ENCODE peak calls at places on chromosomes 13 and 19, in six cellular contexts. A, O, K, M, Y and X are unnamed samples.

GRCh38 chr13:109738298-109738746 is 48.1 kb downstream of the IRS2 start:
- DNase-seq in M (no peak), K (no peak), Y (no peak), A (no peak), O (no peak), X (no peak)

GRCh38 chr19:52640916-52641315 is 2.8 kb upstream of the ZNF83 start:
- DNase-seq in A (no peak), Y (peak), M (no peak), K (peak), O (no peak), X (no peak)

GRCh38 chr13:27054760-27055159 is 116.9 kb downstream of the USP12 start:
- DNase-seq in K (no peak), Y (no peak), O (no peak), A (no peak), M (no peak), X (no peak)

GRCh38 chr13:112980441-112980840 is 11.4 kb downstream of the MCF2L start:
- DNase-seq in M (no peak), A (no peak), Y (no peak), O (no peak), K (peak), X (no peak)

GRCh38 chr19:12990447-12990846 is 4.8 kb upstream of the NFIX start:
- DNase-seq in K (no peak), O (no peak), Y (no peak), A (no peak), M (no peak), X (no peak)

GRCh38 chr19:17765069-17765618 is 13.9 kb downstream of the FCHO1 start:
- DNase-seq in Y (no peak), K (no peak), M (no peak), A (peak), O (no peak), X (no peak)

GRCh38 chr13:46831588-46832194 is 34.7 kb upstream of the ESD start:
- DNase-seq in A (peak), Y (peak), O (peak), M (no peak), K (peak), X (peak)

GRCh38 chr13:31225998-31226675 is 26.4 kb downstream of the B3GLCT start:
- DNase-seq in Y (no peak), M (no peak), K (no peak), A (no peak), O (no peak), X (no peak)

GRCh38 chr19:38667552-38668205 is 20.2 kb downstream of the ACTN4 start:
- DNase-seq in K (no peak), Y (no peak), A (no peak), O (no peak), M (no peak), X (no peak)

GRCh38 chr13:91045351-91046034 is 302.0 kb upstream of the MIR17HG start:
- DNase-seq in M (no peak), Y (no peak), O (peak), A (no peak), K (peak), X (peak)

GRCh38 chr19:56309511-56310185 is 5.0 kb downstream of the ZSCAN5A start:
- DNase-seq in O (peak), Y (peak), M (no peak), A (peak), K (peak), X (no peak)

GRCh38 chr13:46152627-46153328 is 29.2 kb downstream of the LCP1 start:
- DNase-seq in Y (no peak), A (peak), M (no peak), O (no peak), K (no peak), X (no peak)

GRCh38 chr13:110506859-110507566 is 54.5 kb downstream of the RAB20 start:
- DNase-seq in A (no peak), Y (peak), M (no peak), O (no peak), K (no peak), X (no peak)

GRCh38 chr19:46144756-46145155 is 3.3 kb upstream of the IGFL2 start:
- DNase-seq in M (no peak), O (no peak), K (no peak), A (no peak), Y (no peak), X (no peak)

GRCh38 chr13:34847751-34848150 is 94.3 kb upstream of the NBEA start:
- DNase-seq in A (no peak), O (no peak), K (no peak), Y (no peak), M (no peak), X (no peak)

GRCh38 chr13:46604226-46604968 is 51.4 kb downstream of the LRCH1 start:
- DNase-seq in K (no peak), A (peak), M (no peak), O (no peak), Y (no peak), X (no peak)

GRCh38 chr19:47324502-47324901 is 7.5 kb upstream of the C5AR2 start:
- DNase-seq in Y (no peak), O (no peak), A (no peak), K (no peak), M (no peak), X (no peak)

GRCh38 chr13:30779608-30780007 is 44.3 kb downstream of the ALOX5AP start:
- DNase-seq in M (no peak), A (no peak), K (no peak), O (no peak), Y (no peak), X (no peak)

GRCh38 chr19:1266116-1266817 is 2.9 kb upstream of the CIRBP start:
- DNase-seq in O (no peak), M (no peak), A (peak), K (peak), Y (peak), X (no peak)

GRCh38 chr19:53870485-53870844 is 2.8 kb downstream of the MYADM start:
- DNase-seq in M (no peak), Y (peak), A (no peak), K (no peak), O (no peak), X (no peak)

GRCh38 chr19:15332311-15332996 is at the start of gene BRD4:
- DNase-seq in K (peak), Y (peak), A (no peak), M (no peak), O (no peak), X (no peak)

GRCh38 chr13:99256709-99257108 is 1.5 kb downstream of the GPR18 start:
- DNase-seq in Y (no peak), A (no peak), M (no peak), O (no peak), K (no peak), X (no peak)

GRCh38 chr19:53704011-53704410 is 72.2 kb downstream of the DPRX start:
- DNase-seq in K (no peak), Y (no peak), O (no peak), M (no peak), A (no peak), X (no peak)

GRCh38 chr13:32496574-32497160 is 41.9 kb downstream of the N4BP2L2 start:
- DNase-seq in M (no peak), A (no peak), O (no peak), Y (peak), K (no peak), X (no peak)

GRCh38 chr13:43333176-43333575 is 309.8 kb downstream of the DNAJC15 start:
- DNase-seq in Y (no peak), K (peak), O (no peak), M (no peak), A (no peak), X (no peak)

GRCh38 chr19:32129141-32129540 is 216.3 kb upstream of the ZNF507 start:
- DNase-seq in O (no peak), A (no peak), Y (no peak), K (no peak), M (no peak), X (no peak)

GRCh38 chr19:48385461-48386087 is 5.8 kb downstream of the KDELR1 start:
- DNase-seq in O (no peak), Y (no peak), M (no peak), A (no peak), K (no peak), X (no peak)
- TF ChIP-seq SIN3A in O (no peak), Y (no peak), M (no peak), A (no peak), K (no peak), X (no peak)

GRCh38 chr19:11721681-11722080 is 17.1 kb downstream of the ZNF823 start:
- DNase-seq in O (no peak), M (no peak), K (no peak), Y (no peak), A (no peak), X (no peak)
- TF ChIP-seq REST in O (no peak), M (no peak), K (no peak), Y (no peak), A (no peak), X (no peak)

DNA sequence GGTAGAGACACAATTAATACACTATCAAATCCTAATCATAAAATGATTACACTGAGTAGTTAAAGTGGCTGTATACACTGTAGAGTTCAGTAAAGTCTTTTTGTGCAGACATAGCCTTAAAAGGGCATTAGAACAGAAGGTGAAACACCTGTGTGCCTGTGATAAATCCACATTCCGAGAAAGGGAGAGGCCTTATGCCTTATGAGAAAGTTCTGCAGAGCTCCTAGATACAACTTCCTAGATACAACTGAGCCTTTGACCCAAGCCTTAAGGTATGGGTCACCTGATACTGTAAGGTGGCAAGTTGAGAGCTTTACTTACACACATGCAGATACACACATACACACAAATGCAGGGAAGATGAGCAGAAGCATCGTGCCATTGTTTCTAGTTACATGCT is 6.3 kb downstream of the SERP2 start:
- DNase-seq in Y (no peak), A (no peak), M (no peak), K (no peak), O (no peak), X (no peak)
- TF ChIP-seq SIN3A in Y (no peak), A (no peak), M (no peak), K (no peak), O (no peak), X (no peak)

DNA sequence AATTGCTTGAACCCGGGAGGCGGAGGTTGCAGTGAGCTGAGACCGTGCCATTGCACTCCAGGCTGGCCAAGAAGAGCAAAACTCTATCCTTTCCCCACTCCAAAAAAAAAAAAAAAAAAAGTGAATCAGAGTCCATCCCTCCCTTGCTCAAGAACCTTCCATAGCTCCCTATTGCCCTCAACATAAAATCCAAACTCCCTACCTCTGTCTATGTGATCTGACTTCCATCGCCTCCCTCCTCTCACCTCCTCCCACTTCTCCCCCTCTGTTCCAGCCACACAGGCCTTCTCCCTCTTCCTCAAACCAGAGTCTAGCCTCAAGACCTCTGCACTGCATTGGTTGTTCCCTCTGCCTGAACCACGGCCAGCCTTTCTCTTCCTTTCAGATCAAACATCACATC is 10.0 kb upstream of the TLE2 start:
- DNase-seq in A (no peak), M (no peak), O (no peak), K (no peak), Y (no peak), X (no peak)
- TF ChIP-seq REST in A (no peak), M (no peak), O (no peak), K (no peak), Y (no peak), X (no peak)

DNA sequence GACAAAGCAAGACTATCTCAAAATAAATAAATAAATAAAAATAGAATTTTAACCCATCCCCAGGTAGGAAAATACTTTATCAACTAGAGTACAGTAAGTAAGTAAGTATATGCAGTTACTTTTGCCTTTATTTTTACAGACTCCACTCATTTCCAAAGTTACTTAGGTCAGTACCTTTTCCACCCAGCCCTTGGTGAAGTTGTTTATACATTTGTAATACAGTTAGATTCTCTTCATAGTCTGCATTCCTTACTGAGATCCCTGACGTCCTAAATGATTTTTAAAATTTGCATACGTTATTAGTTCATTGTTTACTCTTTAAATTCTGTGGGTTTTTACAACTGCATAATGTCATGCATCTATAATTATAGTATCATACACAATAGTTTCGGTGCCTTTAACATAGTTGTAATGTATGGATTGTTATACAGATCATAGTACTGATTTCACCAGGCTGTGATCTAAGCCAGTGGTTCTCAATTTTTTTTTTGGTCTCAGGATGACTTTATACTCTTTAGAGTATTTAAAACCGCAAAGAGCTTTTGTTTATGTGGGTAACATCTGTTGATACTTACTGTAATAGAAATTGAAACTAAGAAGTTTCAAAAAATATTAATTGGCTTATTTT is 10.4 kb downstream of the SETDB2 start:
- DNase-seq in K (no peak), M (no peak), Y (no peak), O (no peak), A (no peak), X (no peak)
- TF ChIP-seq SIN3A in K (no peak), M (no peak), Y (no peak), O (no peak), A (no peak), X (no peak)